ENCODE peak calls at places on chromosomes 6 and 20, in seven cellular contexts. E, T, X, A, H, K and D are unnamed samples.

GRCh38 chr6:155943635-155944034 is 488.0 kb upstream of the NOX3 start:
- DNase-seq in E (no peak), T (peak), X (no peak), A (no peak), H (no peak), K (no peak), D (no peak)

GRCh38 chr6:5379647-5380242 is 118.4 kb downstream of the FARS2 start:
- DNase-seq in E (no peak), T (peak), X (no peak), A (no peak), H (peak), K (peak), D (no peak)

GRCh38 chr6:158751192-158751591 is 68.0 kb downstream of the EZR start:
- DNase-seq in E (no peak), T (no peak), X (peak), A (no peak), H (no peak), K (no peak), D (no peak)

GRCh38 chr6:162621246-162621645 is 106.3 kb downstream of the PRKN start:
- DNase-seq in E (no peak), T (peak), X (no peak), A (no peak), H (no peak), K (no peak), D (no peak)

GRCh38 chr20:8331740-8332412 is 199.8 kb downstream of the PLCB1 start:
- DNase-seq in E (no peak), T (peak), X (no peak), A (no peak), H (peak), K (no peak), D (no peak)

GRCh38 chr6:121612916-121613315 is 177.5 kb downstream of the GJA1 start:
- DNase-seq in E (no peak), T (no peak), X (no peak), A (no peak), H (no peak), K (no peak), D (no peak)

GRCh38 chr6:16739329-16739801 is 21.9 kb downstream of the ATXN1 start:
- DNase-seq in E (peak), T (peak), X (no peak), A (no peak), H (no peak), K (no peak), D (no peak)

GRCh38 chr6:93124226-93124625 is 295.1 kb downstream of the EPHA7 start:
- DNase-seq in E (no peak), T (no peak), X (no peak), A (no peak), H (no peak), K (no peak), D (no peak)

GRCh38 chr6:108598316-108598863 is 37.7 kb downstream of the FOXO3 start:
- DNase-seq in E (no peak), T (peak), X (no peak), A (no peak), H (no peak), K (peak), D (no peak)

GRCh38 chr6:165571068-165571682 is 91.9 kb downstream of the PDE10A start:
- DNase-seq in E (no peak), T (peak), X (no peak), A (no peak), H (no peak), K (no peak), D (no peak)

GRCh38 chr20:50292324-50293243 is 102.0 kb downstream of the CEBPB start:
- DNase-seq in E (peak), T (peak), X (peak), A (no peak), H (peak), K (no peak), D (no peak)

GRCh38 chr20:57221916-57222630 is 44.4 kb downstream of the BMP7 start:
- DNase-seq in E (no peak), T (no peak), X (no peak), A (no peak), H (no peak), K (no peak), D (no peak)

GRCh38 chr20:7272512-7272911 is 505.0 kb downstream of the BMP2 start:
- DNase-seq in E (no peak), T (peak), X (no peak), A (no peak), H (no peak), K (no peak), D (no peak)

GRCh38 chr20:8829232-8829631 is 239.7 kb upstream of the PLCB4 start:
- DNase-seq in E (no peak), T (no peak), X (no peak), A (no peak), H (no peak), K (no peak), D (no peak)

GRCh38 chr20:32434434-32434833 is 76.3 kb downstream of the ASXL1 start:
- DNase-seq in E (no peak), T (no peak), X (no peak), A (no peak), H (no peak), K (no peak), D (no peak)

GRCh38 chr6:30386166-30386565 is 41.2 kb downstream of the RPP21 start:
- DNase-seq in E (no peak), T (no peak), X (no peak), A (no peak), H (no peak), K (no peak), D (no peak)

GRCh38 chr20:48904566-48905321 is 16.8 kb upstream of the ARFGEF2 start:
- DNase-seq in E (peak), T (peak), X (peak), A (peak), H (peak), K (no peak), D (no peak)

GRCh38 chr20:53330744-53331143 is 262.9 kb downstream of the ZNF217 start:
- DNase-seq in E (no peak), T (no peak), X (peak), A (no peak), H (no peak), K (no peak), D (no peak)

GRCh38 chr6:155174576-155175174 is 89.1 kb upstream of the CLDN20 start:
- DNase-seq in E (peak), T (peak), X (peak), A (peak), H (peak), K (peak), D (no peak)

GRCh38 chr20:38748863-38749153 is 548 bp downstream of the ACTR5 start:
- DNase-seq in E (peak), T (no peak), X (no peak), A (peak), H (no peak), K (no peak), D (no peak)

GRCh38 chr20:38752029-38752428 is 3.8 kb downstream of the ACTR5 start:
- DNase-seq in E (no peak), T (no peak), X (no peak), A (no peak), H (no peak), K (no peak), D (no peak)

GRCh38 chr20:38754924-38755323 is 6.7 kb downstream of the ACTR5 start:
- DNase-seq in E (no peak), T (no peak), X (no peak), A (no peak), H (no peak), K (no peak), D (no peak)

GRCh38 chr20:38748097-38748862 is at the start of gene ACTR5:
- DNase-seq in E (peak), T (peak), X (peak), A (peak), H (peak), K (peak), D (peak)

DNA sequence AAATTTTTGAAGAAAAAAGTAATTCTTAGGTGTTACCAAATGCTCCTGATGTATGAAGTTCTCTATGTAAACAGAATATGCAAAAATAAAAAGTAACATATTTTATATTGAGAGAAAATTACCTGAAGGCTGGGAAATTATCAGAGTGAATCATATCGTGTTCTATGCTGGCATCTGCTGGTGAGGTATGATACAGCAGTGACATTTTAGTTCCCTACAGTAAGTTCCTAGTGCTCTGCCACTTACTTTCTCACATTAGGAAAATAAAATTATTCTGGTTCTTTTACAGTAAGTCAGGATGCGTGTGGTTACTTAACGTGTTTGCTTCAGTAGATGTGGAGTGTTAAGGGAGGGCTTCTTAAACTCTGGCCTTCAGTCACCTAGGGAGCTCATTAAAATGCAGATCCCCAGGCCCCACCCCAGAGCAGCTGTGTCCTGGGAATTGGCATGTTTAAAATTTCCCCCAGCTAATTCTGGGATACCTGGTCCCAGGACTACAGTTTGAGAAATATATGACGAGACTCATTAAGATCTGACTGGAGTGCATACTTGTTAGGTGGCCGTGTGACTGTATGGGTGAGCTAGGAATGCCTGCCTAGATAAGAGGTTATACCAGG is 3.2 kb downstream of the ACTR5 start:
- DNase-seq in E (no peak), T (peak), X (peak), A (no peak), H (no peak), K (no peak), D (no peak)
- TF ChIP-seq CTCF in E (peak), T (peak), X (peak), A (peak), H (peak), K (peak), D (peak)

DNA sequence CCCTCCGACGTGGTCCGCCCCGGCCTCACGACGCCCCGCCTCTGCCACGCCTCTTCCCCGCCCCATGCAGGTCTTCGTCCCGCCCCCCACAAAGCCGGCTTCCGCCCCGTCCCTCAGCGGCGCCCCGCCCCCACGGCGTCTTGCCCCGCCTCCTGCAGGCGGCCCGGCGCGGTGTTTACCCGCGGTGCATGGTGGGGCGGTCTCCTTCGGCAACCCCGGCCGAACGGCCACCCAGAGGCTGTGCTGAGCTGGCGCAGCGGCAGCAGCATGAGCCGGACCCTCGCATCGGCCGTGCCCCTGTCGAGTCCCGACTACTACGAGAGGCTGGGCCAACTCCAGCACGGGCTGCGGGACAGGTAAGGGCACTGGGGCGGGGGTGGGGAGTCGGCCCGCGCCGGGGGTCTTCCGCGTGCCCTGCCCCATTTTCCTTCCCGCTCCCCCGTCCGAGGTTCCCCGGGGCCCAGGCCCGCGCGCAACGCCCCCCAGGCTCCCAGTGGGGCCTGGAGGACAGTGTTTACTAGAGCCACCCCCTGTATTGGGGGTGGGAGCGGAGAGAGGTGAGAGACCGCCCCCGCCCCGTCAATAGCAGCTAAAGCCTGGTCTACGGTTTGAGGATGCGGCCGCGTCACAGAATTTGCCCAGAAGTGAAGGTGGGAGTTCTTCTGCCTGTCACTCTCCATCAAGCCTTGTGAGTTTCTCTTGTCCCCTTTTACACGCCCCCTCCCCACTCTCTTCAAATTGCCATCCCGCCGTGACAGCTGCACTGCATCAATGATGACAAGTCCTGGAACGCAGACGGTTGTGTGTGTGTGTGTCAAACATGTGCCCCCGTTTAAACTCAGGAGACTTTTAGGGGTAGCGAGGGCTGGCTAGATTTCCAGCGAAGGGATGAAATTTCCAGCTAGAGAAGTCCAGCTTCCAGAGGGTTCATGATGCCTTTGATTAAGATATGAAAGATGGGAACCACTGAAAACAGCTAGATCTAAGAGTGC is at the start of gene KIZ:
- DNase-seq in E (peak), T (peak), X (peak), A (peak), H (peak), K (peak), D (peak)
- TF ChIP-seq CTCF in E (peak), T (peak), X (peak), A (peak), H (peak), K (peak), D (peak)

DNA sequence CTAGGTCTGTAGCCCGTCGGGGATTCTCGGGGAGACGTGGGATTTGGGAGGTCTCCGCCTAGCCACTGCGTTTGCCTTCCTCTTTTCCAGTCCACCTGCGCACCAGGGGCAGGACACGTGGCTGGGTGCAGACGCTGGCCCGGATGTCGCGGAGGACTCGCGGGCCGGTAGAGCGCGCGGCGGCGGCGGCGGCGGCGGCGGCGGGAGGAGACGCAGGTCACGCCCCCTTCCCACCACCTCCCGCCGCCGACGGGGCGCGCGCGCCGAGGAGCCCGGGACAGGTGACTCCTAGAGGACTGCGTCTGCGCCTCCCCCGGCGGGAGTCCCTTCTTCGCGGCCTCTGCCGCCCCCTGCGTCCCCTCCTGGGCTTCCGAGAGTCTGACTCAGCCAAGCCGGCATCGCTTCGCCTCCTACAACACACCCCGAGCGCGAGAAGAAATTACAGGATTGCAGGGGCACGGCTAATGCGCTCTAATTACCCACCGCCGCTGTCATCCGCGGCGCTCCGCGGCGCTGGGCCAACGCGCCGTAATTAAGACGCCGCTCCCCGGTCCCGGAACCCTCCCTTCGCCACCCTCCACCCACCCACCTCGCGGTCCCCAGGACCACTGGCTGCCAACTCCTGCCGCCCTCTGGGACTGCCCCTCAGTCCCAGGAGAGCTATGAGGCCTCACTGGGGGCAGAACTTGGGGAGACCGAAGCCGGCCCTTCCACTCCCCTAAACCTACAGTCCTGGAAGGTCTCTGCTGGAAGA is 124.5 kb downstream of the MRPL14 start:
- DNase-seq in E (peak), T (peak), X (no peak), A (peak), H (no peak), K (peak), D (no peak)
- TF ChIP-seq CTCF in E (no peak), T (peak), X (no peak), A (no peak), H (peak), K (peak), D (peak)

GRCh38 chr6:42879372-42880239 is at the start of gene RPL7L1:
- DNase-seq in E (peak), T (peak), X (peak), A (peak), H (peak), K (peak), D (peak)
- TF ChIP-seq CTCF in E (no peak), T (no peak), X (peak), A (no peak), H (no peak), K (no peak), D (peak)

DNA sequence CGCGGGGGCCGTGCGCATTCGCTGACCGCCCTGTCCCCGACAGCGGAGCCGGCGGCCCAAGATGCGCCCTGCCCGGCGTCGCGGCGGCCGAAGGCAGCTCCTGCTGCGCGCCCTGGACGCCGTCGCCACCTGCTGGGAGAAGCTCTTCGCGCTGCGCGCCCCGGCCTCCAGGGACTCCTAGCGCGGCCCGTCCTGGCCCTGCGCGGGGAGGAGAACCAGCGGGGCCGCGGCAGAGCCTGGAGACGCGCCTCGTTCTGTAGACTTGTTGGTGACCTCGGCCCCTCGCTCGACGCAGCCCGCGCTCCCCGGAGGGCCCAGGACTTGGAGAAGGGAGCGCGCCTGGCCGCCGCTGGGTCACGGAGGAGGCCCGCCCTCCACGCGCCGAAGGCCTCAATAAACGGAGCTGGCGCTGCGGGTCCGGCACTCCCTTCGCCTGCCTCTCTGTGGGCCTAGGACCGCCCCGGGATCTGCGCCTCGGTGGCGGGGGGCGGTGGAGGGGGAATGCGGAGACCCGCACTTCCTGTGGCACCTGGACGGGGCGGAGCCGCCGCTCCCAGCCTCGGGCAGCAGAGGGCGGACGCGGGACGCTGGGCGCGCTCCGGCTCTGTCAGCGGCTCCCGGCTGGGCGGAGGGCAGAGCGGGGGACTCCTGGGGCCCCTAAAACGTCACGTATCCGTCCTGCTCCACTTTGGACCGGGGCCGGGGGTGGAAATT is 2.8 kb downstream of the C20orf204 start:
- DNase-seq in E (peak), T (peak), X (peak), A (peak), H (no peak), K (peak), D (no peak)
- TF ChIP-seq CTCF in E (no peak), T (peak), X (peak), A (peak), H (peak), K (peak), D (peak)

DNA sequence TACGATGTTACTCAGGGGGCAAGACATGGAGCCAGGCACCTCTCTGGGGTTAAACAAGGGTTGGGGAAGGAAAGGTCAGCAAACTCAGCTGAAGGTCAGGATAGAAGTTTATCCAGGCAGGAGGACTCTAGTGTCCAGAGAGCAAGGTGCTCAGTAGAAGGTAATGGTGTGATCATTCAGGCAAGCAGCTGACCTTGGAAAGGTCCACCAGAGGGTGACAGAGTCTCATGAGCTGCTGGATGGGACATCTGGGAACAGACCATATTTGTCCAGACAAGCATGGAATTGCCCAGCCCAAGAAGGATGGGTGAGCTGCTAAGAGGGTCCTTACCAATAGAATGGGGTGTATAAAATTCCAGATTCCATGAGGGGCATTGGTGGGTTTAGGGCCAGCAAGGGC is 89.5 kb downstream of the MAP3K7 start:
- DNase-seq in E (no peak), T (no peak), X (no peak), A (no peak), H (no peak), K (no peak), D (no peak)
- TF ChIP-seq CTCF in E (no peak), T (no peak), X (no peak), A (no peak), H (no peak), K (peak), D (no peak)